ENCODE peak calls at places on chromosomes 12 and 14, in eight cellular contexts. S is T-helper 17 cell; Y is NCI-H1092; Q is ELR; H is activated T-helper 9 cell treated with anti-CD3 and anti-CD28 coated beads, Interleukin-2, amount 50 U/mL, for 16 hours; T is AG08395; C is COR-L47; L is effector CD4-positive, alpha-beta T cell. G is an unnamed sample.

GRCh38 chr12:34392741-34393085 is 370.4 kb downstream of the ALG10 start:
- DNase-seq in S (peak), Y (no peak), Q (no peak), H (no peak), T (no peak), C (no peak), L (peak), G (no peak)

GRCh38 chr12:109462868-109463692 is 14.0 kb downstream of the KCTD10 start:
- DNase-seq in S (no peak), Y (no peak), Q (peak), H (no peak), T (peak), C (no peak), L (no peak), G (peak)

GRCh38 chr12:15428632-15429031 is 106.3 kb downstream of the PTPRO start:
- DNase-seq in S (no peak), Y (no peak), Q (no peak), H (no peak), T (no peak), C (no peak), L (no peak), G (no peak)

GRCh38 chr14:59265808-59266207 is 77.3 kb downstream of the DAAM1 start:
- DNase-seq in S (no peak), Y (no peak), Q (peak), H (peak), T (no peak), C (no peak), L (no peak), G (no peak)

GRCh38 chr14:29521526-29522137 is 406.0 kb downstream of the PRKD1 start:
- DNase-seq in S (no peak), Y (no peak), Q (peak), H (no peak), T (no peak), C (peak), L (no peak), G (no peak)

GRCh38 chr12:107169200-107169599 is 75.9 kb upstream of the CRY1 start:
- DNase-seq in S (no peak), Y (no peak), Q (no peak), H (no peak), T (no peak), C (peak), L (no peak), G (peak)

GRCh38 chr14:99807413-99808132 is 14.4 kb downstream of the EML1 start:
- DNase-seq in S (no peak), Y (no peak), Q (peak), H (no peak), T (peak), C (no peak), L (no peak), G (no peak)

GRCh38 chr14:76768201-76768656 is 7.0 kb downstream of the VASH1 start:
- DNase-seq in S (peak), Y (no peak), Q (no peak), H (peak), T (no peak), C (peak), L (peak), G (no peak)

GRCh38 chr12:39173689-39174088 is 268.3 kb upstream of the CPNE8 start:
- DNase-seq in S (no peak), Y (no peak), Q (no peak), H (no peak), T (no peak), C (no peak), L (no peak), G (no peak)

GRCh38 chr12:76670776-76671175 is 93.1 kb upstream of the ZDHHC17 start:
- DNase-seq in S (no peak), Y (no peak), Q (peak), H (no peak), T (peak), C (no peak), L (no peak), G (no peak)

GRCh38 chr12:46724020-46724419 is 101.8 kb downstream of the SLC38A4 start:
- DNase-seq in S (no peak), Y (no peak), Q (no peak), H (no peak), T (no peak), C (no peak), L (no peak), G (no peak)

GRCh38 chr12:132375747-132376463 is 46.5 kb upstream of the GALNT9 start:
- DNase-seq in S (no peak), Y (no peak), Q (no peak), H (no peak), T (no peak), C (no peak), L (no peak), G (peak)

GRCh38 chr14:23327947-23328744 is 6.9 kb downstream of the PABPN1 start:
- DNase-seq in S (no peak), Y (peak), Q (peak), H (peak), T (peak), C (peak), L (peak), G (peak)

GRCh38 chr14:65408113-65408512 is 4.4 kb upstream of the FUT8 start:
- DNase-seq in S (no peak), Y (no peak), Q (no peak), H (no peak), T (no peak), C (no peak), L (no peak), G (no peak)

GRCh38 chr12:41439134-41439533 is 251.0 kb downstream of the PDZRN4 start:
- DNase-seq in S (no peak), Y (no peak), Q (no peak), H (no peak), T (no peak), C (no peak), L (no peak), G (no peak)

GRCh38 chr14:90483551-90483950 is 86.7 kb downstream of the CALM1 start:
- DNase-seq in S (no peak), Y (peak), Q (no peak), H (no peak), T (no peak), C (peak), L (no peak), G (peak)

GRCh38 chr12:4539167-4539870 is 629 bp downstream of the RAD51AP1 start:
- DNase-seq in S (no peak), Y (no peak), Q (peak), H (no peak), T (no peak), C (no peak), L (no peak), G (no peak)